ENCODE peak calls at places on chromosome 7, in nine cellular contexts. N, X, C, R, Q, V, J, E and T are unnamed samples.

GRCh38 chr7:76340617-76341131 is 18.1 kb downstream of the YWHAG start:
- DNase-seq in E (no peak), J (no peak), Q (no peak), C (peak; percentile 71), N (no peak), V (peak; percentile 83), X (no peak), R (no peak), T (peak; percentile 71)

GRCh38 chr7:90595341-90595800 is 750 bp upstream of the CDK14 start:
- DNase-seq in R (no peak), J (no peak), E (no peak), V (peak; percentile 25), N (no peak), Q (no peak), C (no peak), X (no peak), T (peak; percentile 16)

GRCh38 chr7:16803881-16804673 is 722 bp downstream of the AGR2 start:
- DNase-seq in C (peak; percentile 63), E (no peak), X (no peak), J (no peak), R (peak; percentile 77), N (no peak), Q (no peak), V (no peak), T (no peak)

GRCh38 chr7:122803323-122803722 is 82.9 kb downstream of the CADPS2 start:
- DNase-seq in J (peak; percentile 43), V (peak; percentile 58), C (no peak), Q (no peak), N (no peak), X (peak; percentile 10), E (no peak), R (peak; percentile 43), T (no peak)

GRCh38 chr7:47404005-47404404 is 177.9 kb downstream of the TNS3 start:
- DNase-seq in V (peak; percentile 48), X (no peak), E (no peak), Q (no peak), J (no peak), N (peak; percentile 13), R (peak; percentile 84), C (no peak), T (no peak)

GRCh38 chr7:17415955-17416354 is 117.5 kb downstream of the AHR start:
- DNase-seq in R (no peak), J (no peak), E (no peak), X (no peak), V (no peak), Q (no peak), C (no peak), N (no peak), T (peak; percentile 38)

GRCh38 chr7:143415696-143416095 is 7.0 kb upstream of the EPHA1 start:
- DNase-seq in X (no peak), N (no peak), R (peak; percentile 94), E (no peak), Q (no peak), C (peak; percentile 44), J (no peak), V (no peak), T (no peak)

GRCh38 chr7:158949359-158949758 is 93.0 kb downstream of the DYNC2I1 start:
- DNase-seq in Q (no peak), N (no peak), C (no peak), V (no peak), J (no peak), R (no peak), E (no peak), X (no peak), T (no peak)

GRCh38 chr7:102890292-102890970 is 22.4 kb upstream of the LRRC17 start:
- DNase-seq in J (no peak), E (no peak), C (peak; percentile 77), Q (no peak), X (no peak), R (no peak), N (no peak), V (peak; percentile 68), T (peak; percentile 31)

GRCh38 chr7:1679966-1680730 is 10.1 kb downstream of the ELFN1 start:
- DNase-seq in N (no peak), C (no peak), X (no peak), Q (peak; percentile 7), E (no peak), R (no peak), J (no peak), V (no peak), T (no peak)

GRCh38 chr7:134533288-134533771 is 6.0 kb downstream of the AKR1B10 start:
- DNase-seq in R (peak; percentile 55), J (no peak), V (no peak), N (no peak), X (no peak), Q (no peak), C (peak; percentile 61), E (no peak), T (peak; percentile 13)

GRCh38 chr7:823639-824038 is 8.6 kb upstream of the SUN1 start:
- DNase-seq in C (no peak), E (no peak), N (no peak), Q (no peak), J (no peak), X (no peak), V (no peak), R (peak; percentile 26), T (no peak)

GRCh38 chr7:30202671-30203070 is 67.9 kb downstream of the MTURN start:
- DNase-seq in X (no peak), R (no peak), J (no peak), Q (no peak), C (no peak), V (no peak), N (no peak), E (no peak), T (no peak)

GRCh38 chr7:1291040-1291689 is 58.5 kb downstream of the UNCX start:
- DNase-seq in J (no peak), X (no peak), Q (no peak), N (no peak), C (peak; percentile 61), E (no peak), R (no peak), V (peak; percentile 10), T (peak; percentile 80)

GRCh38 chr7:75808106-75808505 is 5.5 kb downstream of the CCL24 start:
- DNase-seq in R (no peak), Q (no peak), V (no peak), X (no peak), E (no peak), C (no peak), N (no peak), J (no peak), T (no peak)

DNA sequence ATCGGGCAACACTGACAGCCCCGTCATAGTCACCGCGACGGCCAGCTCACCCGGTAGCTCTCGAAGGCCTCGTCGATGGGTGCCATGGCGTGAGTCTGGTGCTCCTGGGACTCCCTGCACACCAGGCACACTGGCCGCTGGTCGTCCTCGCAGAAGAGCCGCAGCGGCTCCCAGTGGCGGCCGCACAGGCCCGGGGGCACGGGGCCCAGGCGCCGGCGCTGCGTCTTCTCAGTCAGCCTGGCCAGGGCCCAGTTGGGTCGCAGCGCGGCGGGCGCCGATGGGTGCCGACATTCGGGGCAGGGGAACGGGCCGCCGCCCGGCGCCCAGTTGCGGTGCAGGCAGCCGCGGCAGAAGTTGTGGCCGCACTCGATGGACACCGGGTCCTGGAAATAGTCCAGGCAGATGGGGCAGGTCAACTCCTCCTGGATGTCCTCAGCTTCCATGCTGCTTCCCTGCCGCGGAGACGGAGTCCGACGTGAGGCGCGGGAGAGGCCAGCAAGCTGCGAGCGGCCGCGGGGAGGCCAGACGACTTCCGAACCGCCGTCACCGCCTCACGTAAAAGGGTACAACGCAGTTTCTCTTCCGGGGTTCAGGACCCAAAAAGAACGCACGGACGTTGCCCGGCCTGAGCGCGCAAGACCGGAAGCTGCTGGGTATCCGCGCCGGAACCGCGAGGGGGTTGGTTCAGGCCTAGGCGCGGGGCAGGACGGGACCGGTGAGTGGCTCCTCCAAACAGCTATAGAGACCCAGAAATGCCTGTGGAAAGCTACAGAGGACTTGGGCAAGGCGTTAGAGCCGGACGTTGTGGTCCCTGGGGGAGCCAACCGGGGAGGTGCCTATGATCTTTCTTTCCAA is at the start of gene TRIM4:
- DNase-seq in C (peak; percentile 97), N (peak; percentile 96), X (peak; percentile 85), Q (peak; percentile 96), R (peak; percentile 87), V (peak; percentile 95), E (peak; percentile 60), J (peak; percentile 70), T (peak; percentile 93)
- TF ChIP-seq CTCF in C (no peak), N (peak; percentile 10), X (no peak), Q (peak; percentile 40), R (peak; percentile 50), V (peak; percentile 8), E (peak; percentile 32), J (no peak), T (peak; percentile 1)

DNA sequence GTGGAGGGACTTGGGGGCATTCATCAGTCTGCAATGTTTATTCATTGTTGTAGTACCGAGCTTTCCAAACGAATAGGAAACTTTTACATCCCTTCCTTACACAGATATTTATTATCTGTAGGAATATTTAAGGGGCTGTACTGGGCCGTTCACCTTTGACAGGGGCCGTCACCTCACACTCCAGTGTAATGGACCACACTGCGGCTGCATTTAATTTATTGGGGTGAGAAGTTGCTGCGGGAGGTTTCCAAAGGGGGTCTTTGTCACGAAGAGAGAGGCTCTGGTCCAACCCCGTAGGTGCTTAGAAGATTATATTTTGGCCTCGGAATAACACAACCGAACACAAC is 291.1 kb upstream of the NFE2L3 start:
- DNase-seq in C (no peak), X (no peak), N (no peak), E (no peak), R (no peak), V (no peak), J (no peak), Q (no peak), T (no peak)
- H3K4me3 ChIP-seq in C (no peak overlapping the region), X (no peak overlapping the region), N (no peak overlapping the region), E (no peak overlapping the region), R (peak overlapping the region; percentile 31), V (no peak overlapping the region), J (no peak overlapping the region), Q (no peak overlapping the region), T (no peak overlapping the region)

GRCh38 chr7:8436965-8437364 is 3.6 kb downstream of the NXPH1 start:
- DNase-seq in R (peak; percentile 25), Q (no peak), J (peak; percentile 67), X (peak; percentile 50), C (peak; percentile 4), N (peak; percentile 76), E (no peak), V (peak; percentile 7), T (no peak)
- TF ChIP-seq CTCF in R (peak; percentile 82), Q (no peak), J (peak; percentile 59), X (peak; percentile 71), C (peak; percentile 37), N (peak; percentile 55), E (no peak), V (peak; percentile 64), T (peak; percentile 32)

DNA sequence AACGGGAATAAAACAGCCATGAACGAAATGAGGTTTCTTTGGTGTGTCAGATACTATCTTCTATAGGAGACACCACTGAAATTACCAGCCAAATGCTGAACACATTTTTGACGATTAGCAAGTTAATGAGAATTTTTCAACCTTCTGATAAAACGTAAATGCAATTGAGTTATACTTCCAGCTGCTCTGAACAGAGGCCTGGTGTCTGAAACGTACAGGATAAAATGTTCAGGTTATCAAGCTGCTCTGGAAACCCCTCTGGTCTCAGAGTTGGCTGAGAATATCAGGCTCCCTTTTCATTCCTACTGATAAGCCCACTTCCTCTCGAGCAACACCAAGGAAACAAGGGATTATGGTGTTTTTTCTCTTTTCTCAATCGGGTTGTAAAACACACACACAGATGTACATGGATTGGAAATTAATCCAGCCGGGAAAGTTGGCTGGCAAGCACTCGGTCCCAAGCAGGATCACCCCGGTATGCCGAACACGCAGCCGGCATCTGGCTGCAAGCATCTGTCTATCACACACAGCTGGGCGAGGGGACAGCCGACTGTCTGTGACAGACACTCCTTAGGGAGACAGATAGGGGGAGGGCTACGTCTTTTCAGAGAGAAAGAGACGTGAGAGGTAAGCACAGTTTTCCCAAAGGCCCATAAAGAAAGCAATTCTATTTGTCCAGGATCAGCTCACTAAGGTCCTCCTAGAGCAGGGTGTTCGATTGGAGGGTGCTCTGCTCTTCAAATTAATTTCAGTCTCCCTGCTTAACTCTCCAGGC is 171.8 kb downstream of the PRKAG2 start:
- DNase-seq in J (no peak), X (no peak), N (no peak), Q (no peak), C (peak; percentile 28), R (no peak), E (no peak), V (no peak), T (no peak)
- H3K4me3 ChIP-seq in J (no peak overlapping the region), X (peak overlapping the region; percentile 25), N (no peak overlapping the region), Q (peak overlapping the region; percentile 9), C (no peak overlapping the region), R (no peak overlapping the region), E (peak overlapping the region; percentile 19), V (no peak overlapping the region), T (no peak overlapping the region)